ENCODE peak calls at places on chromosomes 16 and 17, in five cellular contexts. One of them, this sample, is unnamed.

GRCh38 chr17:43416998-43417891 is 18.5 kb downstream of the ARL4D start:
- DNase-seq in IMR-90: peak
- DNase-seq in Peyer's patch: peak
- DNase-seq in ovary: peak
- DNase-seq in stimulated activated CD4-positive, alpha-beta T cell treated with anti-CD3 and anti-CD28 coated beads, Interleukin-1b, Interleukin-23, amount 100 ng/mL, for 1 hour: no peak
- DNase-seq in this sample: peak

GRCh38 chr17:16973760-16974540 is 2.0 kb upstream of the TNFRSF13B start:
- DNase-seq in IMR-90: no peak
- DNase-seq in Peyer's patch: peak
- DNase-seq in ovary: no peak
- DNase-seq in stimulated activated CD4-positive, alpha-beta T cell treated with anti-CD3 and anti-CD28 coated beads, Interleukin-1b, Interleukin-23, amount 100 ng/mL, for 1 hour: no peak
- DNase-seq in this sample: no peak

GRCh38 chr17:79834575-79835469 is 4.4 kb downstream of the CBX4 start:
- DNase-seq in IMR-90: no peak
- DNase-seq in Peyer's patch: no peak
- DNase-seq in ovary: no peak
- DNase-seq in stimulated activated CD4-positive, alpha-beta T cell treated with anti-CD3 and anti-CD28 coated beads, Interleukin-1b, Interleukin-23, amount 100 ng/mL, for 1 hour: no peak
- DNase-seq in this sample: no peak

GRCh38 chr16:75351183-75351582 is 82.1 kb downstream of the CFDP1 start:
- DNase-seq in IMR-90: peak
- DNase-seq in Peyer's patch: no peak
- DNase-seq in ovary: no peak
- DNase-seq in stimulated activated CD4-positive, alpha-beta T cell treated with anti-CD3 and anti-CD28 coated beads, Interleukin-1b, Interleukin-23, amount 100 ng/mL, for 1 hour: no peak
- DNase-seq in this sample: no peak

GRCh38 chr17:79150035-79150733 is 75.6 kb downstream of the ENGASE start:
- DNase-seq in IMR-90: no peak
- DNase-seq in Peyer's patch: no peak
- DNase-seq in ovary: no peak
- DNase-seq in stimulated activated CD4-positive, alpha-beta T cell treated with anti-CD3 and anti-CD28 coated beads, Interleukin-1b, Interleukin-23, amount 100 ng/mL, for 1 hour: no peak
- DNase-seq in this sample: no peak

GRCh38 chr17:78226752-78227454 is 4.5 kb upstream of the TMEM235 start:
- DNase-seq in IMR-90: no peak
- DNase-seq in Peyer's patch: no peak
- DNase-seq in ovary: no peak
- DNase-seq in stimulated activated CD4-positive, alpha-beta T cell treated with anti-CD3 and anti-CD28 coated beads, Interleukin-1b, Interleukin-23, amount 100 ng/mL, for 1 hour: no peak
- DNase-seq in this sample: no peak

GRCh38 chr17:49565948-49566491 is 9.7 kb upstream of the NXPH3 start:
- DNase-seq in IMR-90: no peak
- DNase-seq in Peyer's patch: peak
- DNase-seq in ovary: peak
- DNase-seq in stimulated activated CD4-positive, alpha-beta T cell treated with anti-CD3 and anti-CD28 coated beads, Interleukin-1b, Interleukin-23, amount 100 ng/mL, for 1 hour: no peak
- DNase-seq in this sample: peak

GRCh38 chr17:19724501-19725420 is 8.4 kb upstream of the SLC47A2 start:
- DNase-seq in IMR-90: no peak
- DNase-seq in Peyer's patch: peak
- DNase-seq in ovary: no peak
- DNase-seq in stimulated activated CD4-positive, alpha-beta T cell treated with anti-CD3 and anti-CD28 coated beads, Interleukin-1b, Interleukin-23, amount 100 ng/mL, for 1 hour: no peak
- DNase-seq in this sample: peak

GRCh38 chr16:83011939-83012338 is 385.2 kb downstream of the CDH13 start:
- DNase-seq in IMR-90: no peak
- DNase-seq in Peyer's patch: no peak
- DNase-seq in ovary: no peak
- DNase-seq in stimulated activated CD4-positive, alpha-beta T cell treated with anti-CD3 and anti-CD28 coated beads, Interleukin-1b, Interleukin-23, amount 100 ng/mL, for 1 hour: no peak
- DNase-seq in this sample: no peak

GRCh38 chr17:1180958-1181768 is 1.4 kb upstream of the ABR start:
- DNase-seq in IMR-90: no peak
- DNase-seq in Peyer's patch: peak
- DNase-seq in ovary: peak
- DNase-seq in stimulated activated CD4-positive, alpha-beta T cell treated with anti-CD3 and anti-CD28 coated beads, Interleukin-1b, Interleukin-23, amount 100 ng/mL, for 1 hour: no peak
- DNase-seq in this sample: no peak

GRCh38 chr17:81821603-81822311 is 11.3 kb downstream of the MCRIP1 start:
- DNase-seq in IMR-90: peak
- DNase-seq in Peyer's patch: peak
- DNase-seq in ovary: peak
- DNase-seq in stimulated activated CD4-positive, alpha-beta T cell treated with anti-CD3 and anti-CD28 coated beads, Interleukin-1b, Interleukin-23, amount 100 ng/mL, for 1 hour: no peak
- DNase-seq in this sample: peak

GRCh38 chr17:49358638-49359247 is 3.3 kb downstream of the ZNF652 start:
- DNase-seq in IMR-90: no peak
- DNase-seq in Peyer's patch: peak
- DNase-seq in ovary: no peak
- DNase-seq in stimulated activated CD4-positive, alpha-beta T cell treated with anti-CD3 and anti-CD28 coated beads, Interleukin-1b, Interleukin-23, amount 100 ng/mL, for 1 hour: no peak
- DNase-seq in this sample: no peak

GRCh38 chr16:85699628-85700027 is 10.9 kb upstream of the GINS2 start:
- DNase-seq in IMR-90: peak
- DNase-seq in Peyer's patch: no peak
- DNase-seq in ovary: no peak
- DNase-seq in stimulated activated CD4-positive, alpha-beta T cell treated with anti-CD3 and anti-CD28 coated beads, Interleukin-1b, Interleukin-23, amount 100 ng/mL, for 1 hour: no peak
- DNase-seq in this sample: no peak

GRCh38 chr17:15917439-15918027 is 27.4 kb upstream of the ADORA2B start:
- DNase-seq in IMR-90: no peak
- DNase-seq in Peyer's patch: no peak
- DNase-seq in ovary: no peak
- DNase-seq in stimulated activated CD4-positive, alpha-beta T cell treated with anti-CD3 and anti-CD28 coated beads, Interleukin-1b, Interleukin-23, amount 100 ng/mL, for 1 hour: no peak
- DNase-seq in this sample: no peak

GRCh38 chr16:74726736-74727135 is 26.1 kb upstream of the MLKL start:
- DNase-seq in IMR-90: no peak
- DNase-seq in Peyer's patch: peak
- DNase-seq in ovary: no peak
- DNase-seq in stimulated activated CD4-positive, alpha-beta T cell treated with anti-CD3 and anti-CD28 coated beads, Interleukin-1b, Interleukin-23, amount 100 ng/mL, for 1 hour: no peak
- DNase-seq in this sample: no peak

GRCh38 chr17:78903101-78903779 is at the start of gene CEP295NL:
- DNase-seq in IMR-90: peak
- DNase-seq in Peyer's patch: no peak
- DNase-seq in ovary: no peak
- DNase-seq in stimulated activated CD4-positive, alpha-beta T cell treated with anti-CD3 and anti-CD28 coated beads, Interleukin-1b, Interleukin-23, amount 100 ng/mL, for 1 hour: no peak
- DNase-seq in this sample: no peak

GRCh38 chr17:77280304-77280910 is 139.6 kb downstream of the SEC14L1 start:
- DNase-seq in IMR-90: peak
- DNase-seq in Peyer's patch: peak
- DNase-seq in ovary: no peak
- DNase-seq in stimulated activated CD4-positive, alpha-beta T cell treated with anti-CD3 and anti-CD28 coated beads, Interleukin-1b, Interleukin-23, amount 100 ng/mL, for 1 hour: no peak
- DNase-seq in this sample: no peak

GRCh38 chr17:81920612-81921530 is 2.9 kb upstream of the SIRT7 start:
- DNase-seq in IMR-90: no peak
- DNase-seq in Peyer's patch: no peak
- DNase-seq in ovary: no peak
- DNase-seq in stimulated activated CD4-positive, alpha-beta T cell treated with anti-CD3 and anti-CD28 coated beads, Interleukin-1b, Interleukin-23, amount 100 ng/mL, for 1 hour: no peak
- DNase-seq in this sample: no peak

GRCh38 chr17:17514993-17515920 is 19.1 kb upstream of the RASD1 start:
- DNase-seq in IMR-90: peak
- DNase-seq in Peyer's patch: no peak
- DNase-seq in ovary: no peak
- DNase-seq in stimulated activated CD4-positive, alpha-beta T cell treated with anti-CD3 and anti-CD28 coated beads, Interleukin-1b, Interleukin-23, amount 100 ng/mL, for 1 hour: no peak
- DNase-seq in this sample: no peak

GRCh38 chr16:28264656-28265055 is 27.7 kb upstream of the SBK1 start:
- DNase-seq in IMR-90: peak
- DNase-seq in Peyer's patch: no peak
- DNase-seq in ovary: no peak
- DNase-seq in stimulated activated CD4-positive, alpha-beta T cell treated with anti-CD3 and anti-CD28 coated beads, Interleukin-1b, Interleukin-23, amount 100 ng/mL, for 1 hour: no peak
- DNase-seq in this sample: no peak

GRCh38 chr17:74785096-74785980 is 9.2 kb upstream of the NAT9 start:
- DNase-seq in IMR-90: no peak
- DNase-seq in Peyer's patch: no peak
- DNase-seq in ovary: no peak
- DNase-seq in stimulated activated CD4-positive, alpha-beta T cell treated with anti-CD3 and anti-CD28 coated beads, Interleukin-1b, Interleukin-23, amount 100 ng/mL, for 1 hour: no peak
- DNase-seq in this sample: no peak

GRCh38 chr16:80023865-80024264 is 423.3 kb upstream of the MAF start:
- DNase-seq in IMR-90: peak
- DNase-seq in Peyer's patch: no peak
- DNase-seq in ovary: no peak
- DNase-seq in stimulated activated CD4-positive, alpha-beta T cell treated with anti-CD3 and anti-CD28 coated beads, Interleukin-1b, Interleukin-23, amount 100 ng/mL, for 1 hour: no peak
- DNase-seq in this sample: no peak

GRCh38 chr17:30858556-30859250 is 26.9 kb downstream of the ATAD5 start:
- DNase-seq in IMR-90: peak
- DNase-seq in Peyer's patch: no peak
- DNase-seq in ovary: no peak
- DNase-seq in stimulated activated CD4-positive, alpha-beta T cell treated with anti-CD3 and anti-CD28 coated beads, Interleukin-1b, Interleukin-23, amount 100 ng/mL, for 1 hour: no peak
- DNase-seq in this sample: no peak

GRCh38 chr17:67467500-67468481 is 90.7 kb downstream of the PITPNC1 start:
- DNase-seq in IMR-90: no peak
- DNase-seq in Peyer's patch: no peak
- DNase-seq in ovary: no peak
- DNase-seq in stimulated activated CD4-positive, alpha-beta T cell treated with anti-CD3 and anti-CD28 coated beads, Interleukin-1b, Interleukin-23, amount 100 ng/mL, for 1 hour: no peak
- DNase-seq in this sample: no peak